ENCODE peak calls at places on chromosomes 2 and 18, in seven cellular contexts. Q, V, R, G, Z, S and M are unnamed samples.

GRCh38 chr2:234252766-234253165 is 202.3 kb downstream of the SPP2 start:
- DNase-seq in Q (no peak), V (no peak), R (no peak), G (no peak), Z (no peak), S (no peak), M (no peak)

GRCh38 chr2:52526735-52527134 is 1240.9 kb upstream of the CHAC2 start:
- DNase-seq in Q (no peak), V (no peak), R (no peak), G (no peak), Z (no peak), S (no peak), M (no peak)

GRCh38 chr2:172817411-172817810 is 81.8 kb downstream of the RAPGEF4 start:
- DNase-seq in Q (no peak), V (no peak), R (no peak), G (no peak), Z (no peak), S (no peak), M (no peak)

GRCh38 chr2:172639823-172640222 is 83.9 kb downstream of the PDK1 start:
- DNase-seq in Q (no peak), V (no peak), R (no peak), G (no peak), Z (no peak), S (no peak), M (peak)

GRCh38 chr2:109526442-109526970 is 87.3 kb downstream of the SEPTIN10 start:
- DNase-seq in Q (no peak), V (no peak), R (no peak), G (no peak), Z (no peak), S (peak), M (no peak)

GRCh38 chr2:102080451-102081054 is 62.0 kb upstream of the IL1R1 start:
- DNase-seq in Q (no peak), V (no peak), R (no peak), G (no peak), Z (no peak), S (no peak), M (peak)

GRCh38 chr2:69217333-69218080 is 169.5 kb downstream of the GFPT1 start:
- DNase-seq in Q (no peak), V (no peak), R (no peak), G (no peak), Z (no peak), S (no peak), M (no peak)

GRCh38 chr2:72932045-72932444 is 14.7 kb downstream of the EMX1 start:
- DNase-seq in Q (no peak), V (no peak), R (no peak), G (no peak), Z (no peak), S (no peak), M (no peak)

GRCh38 chr2:8654041-8654440 is 27.8 kb upstream of the ID2 start:
- DNase-seq in Q (no peak), V (no peak), R (no peak), G (no peak), Z (no peak), S (no peak), M (no peak)

GRCh38 chr18:74282359-74283254 is 9.2 kb downstream of the CYB5A start:
- DNase-seq in Q (no peak), V (no peak), R (no peak), G (no peak), Z (peak), S (no peak), M (no peak)

GRCh38 chr2:241844066-241844728 is 14.5 kb downstream of the PDCD1 start:
- DNase-seq in Q (peak), V (peak), R (peak), G (peak), Z (no peak), S (peak), M (peak)

GRCh38 chr18:62287753-62288668 is 37.1 kb upstream of the TNFRSF11A start:
- DNase-seq in Q (no peak), V (no peak), R (no peak), G (no peak), Z (peak), S (no peak), M (no peak)

GRCh38 chr2:121561617-121562268 is 31.1 kb downstream of the RNU4ATAC start:
- DNase-seq in Q (no peak), V (no peak), R (no peak), G (no peak), Z (no peak), S (no peak), M (peak)

GRCh38 chr18:31093880-31094279 is 8.3 kb downstream of the DSC2 start:
- DNase-seq in Q (no peak), V (no peak), R (no peak), G (no peak), Z (no peak), S (no peak), M (no peak)

GRCh38 chr2:12716250-12717190 is at the start of gene TRIB2:
- DNase-seq in Q (peak), V (peak), R (peak), G (peak), Z (peak), S (peak), M (peak)

GRCh38 chr2:101991731-101992145 is at the start of gene IL1R2:
- DNase-seq in Q (no peak), V (peak), R (no peak), G (no peak), Z (no peak), S (peak), M (peak)

GRCh38 chr18:62258606-62259005 is 66.5 kb upstream of the TNFRSF11A start:
- DNase-seq in Q (no peak), V (no peak), R (no peak), G (no peak), Z (no peak), S (no peak), M (peak)

GRCh38 chr2:231512222-231512621 is 18.0 kb downstream of the NMUR1 start:
- DNase-seq in Q (no peak), V (no peak), R (no peak), G (no peak), Z (no peak), S (no peak), M (no peak)

GRCh38 chr2:71864085-71864484 is 283.6 kb downstream of the CYP26B1 start:
- DNase-seq in Q (no peak), V (no peak), R (no peak), G (no peak), Z (no peak), S (no peak), M (no peak)

GRCh38 chr2:177355874-177356273 is 36.7 kb upstream of the AGPS start:
- DNase-seq in Q (no peak), V (no peak), R (no peak), G (no peak), Z (no peak), S (no peak), M (no peak)

GRCh38 chr2:157874997-157875719 is 972 bp downstream of the ACVR1 start:
- DNase-seq in Q (peak), V (peak), R (peak), G (no peak), Z (no peak), S (peak), M (peak)

DNA sequence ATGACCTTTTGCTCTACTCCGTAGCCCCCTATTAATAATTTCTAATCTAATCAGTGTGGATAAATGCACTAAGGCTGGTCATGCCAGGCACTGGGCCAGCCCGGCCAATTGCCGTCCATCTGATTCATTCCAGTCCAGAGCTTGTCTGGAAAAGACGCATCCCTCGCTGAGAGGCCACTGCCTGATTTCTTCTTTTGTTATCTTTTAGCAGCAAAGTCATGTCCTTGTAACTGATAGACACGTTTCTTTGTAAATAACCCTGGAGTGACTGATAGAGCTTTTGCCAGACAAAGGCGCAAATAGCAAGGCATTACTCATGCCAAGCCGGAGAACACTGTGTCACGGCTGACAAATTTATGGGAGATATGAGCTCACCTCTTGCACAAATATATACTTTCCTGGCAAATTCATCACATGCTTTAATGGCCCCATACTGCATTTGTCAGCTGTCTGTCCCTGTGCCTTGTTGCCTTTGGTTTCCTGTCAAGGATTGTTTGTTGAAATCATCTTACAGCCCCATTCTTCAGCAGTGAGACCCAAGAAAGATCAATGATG is 164.4 kb downstream of the ETAA1 start:
- DNase-seq in Q (peak), V (no peak), R (no peak), G (no peak), Z (no peak), S (no peak), M (no peak)
- TF ChIP-seq POLR2A in Q (no peak), V (no peak), R (no peak), G (no peak), Z (no peak), S (no peak), M (no peak)

GRCh38 chr2:117794668-117795067 is 19.8 kb upstream of the DDX18 start:
- DNase-seq in Q (no peak), V (no peak), R (no peak), G (no peak), Z (no peak), S (no peak), M (no peak)

GRCh38 chr2:117785740-117786139 is 28.8 kb upstream of the DDX18 start:
- DNase-seq in Q (peak), V (peak), R (no peak), G (no peak), Z (peak), S (no peak), M (peak)

GRCh38 chr2:117786520-117786919 is 28.0 kb upstream of the DDX18 start:
- DNase-seq in Q (no peak), V (no peak), R (no peak), G (no peak), Z (no peak), S (no peak), M (no peak)

DNA sequence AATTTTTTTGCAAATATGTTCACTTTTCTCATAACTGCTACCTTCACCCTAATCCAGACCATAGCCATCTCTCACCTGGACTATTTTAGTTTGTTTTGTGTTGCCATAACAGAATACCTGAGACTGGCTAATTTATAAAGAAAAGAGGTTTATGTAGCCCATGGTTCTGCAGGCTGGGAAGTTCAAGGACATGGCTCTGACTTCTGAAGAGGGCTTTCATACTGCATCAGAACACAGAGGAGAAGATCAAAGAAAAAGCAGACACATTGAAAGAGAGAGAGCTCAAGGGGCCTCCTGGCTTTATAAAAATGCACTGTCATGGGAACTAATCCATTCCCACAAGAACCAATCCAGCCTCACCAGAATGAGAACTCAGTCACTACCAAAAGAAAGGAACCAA is 25.0 kb upstream of the DDX18 start:
- DNase-seq in Q (no peak), V (no peak), R (no peak), G (no peak), Z (no peak), S (no peak), M (no peak)
- TF ChIP-seq POLR2A in Q (no peak), V (no peak), R (no peak), G (no peak), Z (no peak), S (no peak), M (no peak)

GRCh38 chr2:113756088-113757058 is at the start of gene SLC35F5:
- DNase-seq in Q (peak), V (peak), R (peak), G (peak), Z (peak), S (peak), M (peak)
- TF ChIP-seq POLR2A in Q (peak), V (peak), R (peak), G (peak), Z (peak), S (peak), M (peak)

GRCh38 chr2:232633413-232634318 is at the start of gene EFHD1:
- DNase-seq in Q (peak), V (peak), R (peak), G (peak), Z (no peak), S (peak), M (peak)
- TF ChIP-seq POLR2A in Q (peak), V (peak), R (peak), G (no peak), Z (no peak), S (no peak), M (no peak)

DNA sequence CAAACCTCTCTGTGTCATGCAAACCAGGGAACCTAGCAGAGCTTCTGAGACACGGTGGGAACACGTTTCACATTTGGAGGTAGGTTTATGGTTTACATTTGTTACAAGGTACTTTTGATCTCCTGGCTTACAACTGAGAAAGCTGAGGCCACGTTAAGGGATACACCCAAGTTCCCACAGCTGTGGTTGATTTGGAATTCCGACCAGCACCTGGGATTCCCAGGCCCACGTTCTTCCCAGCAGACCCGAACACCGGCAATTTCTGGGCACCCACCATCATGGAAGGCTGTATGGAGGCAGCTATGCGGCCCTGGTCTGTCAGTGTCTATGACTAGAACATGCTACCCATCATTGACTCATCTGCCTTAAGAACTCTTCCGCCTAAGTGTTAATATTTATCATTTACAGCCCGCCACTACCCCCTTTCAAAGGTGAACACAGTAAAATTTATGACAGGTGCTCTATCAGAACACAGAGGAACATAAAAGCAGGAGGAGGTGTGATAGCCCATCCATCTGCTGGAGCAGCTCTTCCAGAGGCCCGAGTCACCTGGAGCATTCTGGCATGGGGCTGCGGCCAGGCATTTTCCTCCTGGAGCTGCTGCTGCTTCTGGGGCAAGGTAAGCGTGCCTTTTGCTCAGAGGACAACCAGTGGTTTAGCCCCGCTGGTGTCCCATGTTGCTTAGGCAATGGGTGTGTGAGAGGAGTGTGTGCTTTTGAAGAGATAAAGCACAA is at the start of gene PLB1:
- DNase-seq in Q (no peak), V (no peak), R (no peak), G (no peak), Z (no peak), S (no peak), M (no peak)
- TF ChIP-seq POLR2A in Q (no peak), V (no peak), R (no peak), G (no peak), Z (no peak), S (no peak), M (no peak)